ENCODE peak calls at places on chromosome 7, in eight cellular contexts. One of them, this sample, is unnamed.
A peak's percentile ranks its signal among the peaks of the same experiment; 100 is the strongest.

GRCh38 chr7:28750981-28751380 is 207.1 kb downstream of the TRIL start:
- DNase-seq in stimulated activated naive CD4-positive, alpha-beta T cell: no peak
- DNase-seq in gastrocnemius medialis: no peak
- DNase-seq in iris pigment epithelial cell: no peak
- DNase-seq in aorta: no peak
- DNase-seq in nephron progenitor cell: no peak
- DNase-seq in stimulated activated CD4-positive, alpha-beta T cell treated with anti-CD3 and anti-CD28 coated beads, Interleukin-1b, Interleukin-23, amount 100 ng/mL, for 24 hours: no peak
- DNase-seq in germinal center: no peak
- DNase-seq in this sample: no peak

GRCh38 chr7:37230221-37230620 is 218.4 kb downstream of the ELMO1 start:
- DNase-seq in aorta: no peak
- DNase-seq in gastrocnemius medialis: peak; percentile 84
- DNase-seq in iris pigment epithelial cell: no peak
- DNase-seq in germinal center: no peak
- DNase-seq in stimulated activated naive CD4-positive, alpha-beta T cell: no peak
- DNase-seq in nephron progenitor cell: no peak
- DNase-seq in stimulated activated CD4-positive, alpha-beta T cell treated with anti-CD3 and anti-CD28 coated beads, Interleukin-1b, Interleukin-23, amount 100 ng/mL, for 24 hours: no peak
- DNase-seq in this sample: peak; percentile 58

GRCh38 chr7:3436746-3437145 is 135.7 kb downstream of the SDK1 start:
- DNase-seq in iris pigment epithelial cell: peak; percentile 81
- DNase-seq in stimulated activated CD4-positive, alpha-beta T cell treated with anti-CD3 and anti-CD28 coated beads, Interleukin-1b, Interleukin-23, amount 100 ng/mL, for 24 hours: no peak
- DNase-seq in gastrocnemius medialis: no peak
- DNase-seq in nephron progenitor cell: no peak
- DNase-seq in stimulated activated naive CD4-positive, alpha-beta T cell: no peak
- DNase-seq in aorta: no peak
- DNase-seq in germinal center: no peak
- DNase-seq in this sample: no peak

GRCh38 chr7:5638994-5639393 is 142.5 kb downstream of the RNF216 start:
- DNase-seq in aorta: no peak
- DNase-seq in stimulated activated naive CD4-positive, alpha-beta T cell: no peak
- DNase-seq in gastrocnemius medialis: no peak
- DNase-seq in nephron progenitor cell: no peak
- DNase-seq in germinal center: no peak
- DNase-seq in stimulated activated CD4-positive, alpha-beta T cell treated with anti-CD3 and anti-CD28 coated beads, Interleukin-1b, Interleukin-23, amount 100 ng/mL, for 24 hours: no peak
- DNase-seq in iris pigment epithelial cell: no peak
- DNase-seq in this sample: no peak

GRCh38 chr7:41333506-41333905 is 369.4 kb downstream of the INHBA start:
- DNase-seq in iris pigment epithelial cell: peak; percentile 82
- DNase-seq in stimulated activated naive CD4-positive, alpha-beta T cell: no peak
- DNase-seq in gastrocnemius medialis: no peak
- DNase-seq in germinal center: no peak
- DNase-seq in nephron progenitor cell: no peak
- DNase-seq in aorta: no peak
- DNase-seq in stimulated activated CD4-positive, alpha-beta T cell treated with anti-CD3 and anti-CD28 coated beads, Interleukin-1b, Interleukin-23, amount 100 ng/mL, for 24 hours: no peak
- DNase-seq in this sample: no peak

GRCh38 chr7:104272767-104273384 is 55.5 kb upstream of the LHFPL3 start:
- DNase-seq in stimulated activated naive CD4-positive, alpha-beta T cell: no peak
- DNase-seq in nephron progenitor cell: no peak
- DNase-seq in stimulated activated CD4-positive, alpha-beta T cell treated with anti-CD3 and anti-CD28 coated beads, Interleukin-1b, Interleukin-23, amount 100 ng/mL, for 24 hours: no peak
- DNase-seq in iris pigment epithelial cell: peak; percentile 62
- DNase-seq in aorta: no peak
- DNase-seq in gastrocnemius medialis: no peak
- DNase-seq in germinal center: peak; percentile 15
- DNase-seq in this sample: no peak

GRCh38 chr7:12756841-12757240 is 69.4 kb downstream of the ARL4A start:
- DNase-seq in gastrocnemius medialis: no peak
- DNase-seq in stimulated activated CD4-positive, alpha-beta T cell treated with anti-CD3 and anti-CD28 coated beads, Interleukin-1b, Interleukin-23, amount 100 ng/mL, for 24 hours: no peak
- DNase-seq in nephron progenitor cell: no peak
- DNase-seq in iris pigment epithelial cell: no peak
- DNase-seq in germinal center: no peak
- DNase-seq in aorta: no peak
- DNase-seq in stimulated activated naive CD4-positive, alpha-beta T cell: no peak
- DNase-seq in this sample: no peak

GRCh38 chr7:97771576-97771975 is 39.7 kb downstream of the TAC1 start:
- DNase-seq in germinal center: no peak
- DNase-seq in stimulated activated CD4-positive, alpha-beta T cell treated with anti-CD3 and anti-CD28 coated beads, Interleukin-1b, Interleukin-23, amount 100 ng/mL, for 24 hours: no peak
- DNase-seq in gastrocnemius medialis: no peak
- DNase-seq in iris pigment epithelial cell: no peak
- DNase-seq in nephron progenitor cell: no peak
- DNase-seq in aorta: no peak
- DNase-seq in stimulated activated naive CD4-positive, alpha-beta T cell: no peak
- DNase-seq in this sample: no peak

GRCh38 chr7:155962968-155963300 is 150.7 kb upstream of the SHH start:
- DNase-seq in stimulated activated naive CD4-positive, alpha-beta T cell: no peak
- DNase-seq in aorta: no peak
- DNase-seq in nephron progenitor cell: no peak
- DNase-seq in stimulated activated CD4-positive, alpha-beta T cell treated with anti-CD3 and anti-CD28 coated beads, Interleukin-1b, Interleukin-23, amount 100 ng/mL, for 24 hours: no peak
- DNase-seq in germinal center: no peak
- DNase-seq in iris pigment epithelial cell: no peak
- DNase-seq in gastrocnemius medialis: no peak
- DNase-seq in this sample: no peak

GRCh38 chr7:111173990-111174389 is 83.1 kb downstream of the LRRN3 start:
- DNase-seq in stimulated activated naive CD4-positive, alpha-beta T cell: no peak
- DNase-seq in nephron progenitor cell: no peak
- DNase-seq in gastrocnemius medialis: no peak
- DNase-seq in iris pigment epithelial cell: no peak
- DNase-seq in germinal center: no peak
- DNase-seq in stimulated activated CD4-positive, alpha-beta T cell treated with anti-CD3 and anti-CD28 coated beads, Interleukin-1b, Interleukin-23, amount 100 ng/mL, for 24 hours: no peak
- DNase-seq in aorta: no peak
- DNase-seq in this sample: no peak

GRCh38 chr7:134905375-134905774 is 80.9 kb upstream of the AGBL3 start:
- DNase-seq in iris pigment epithelial cell: peak; percentile 95
- DNase-seq in gastrocnemius medialis: peak; percentile 58
- DNase-seq in stimulated activated CD4-positive, alpha-beta T cell treated with anti-CD3 and anti-CD28 coated beads, Interleukin-1b, Interleukin-23, amount 100 ng/mL, for 24 hours: no peak
- DNase-seq in stimulated activated naive CD4-positive, alpha-beta T cell: no peak
- DNase-seq in nephron progenitor cell: no peak
- DNase-seq in germinal center: no peak
- DNase-seq in aorta: peak; percentile 76
- DNase-seq in this sample: no peak

GRCh38 chr7:47441796-47442744 is 139.8 kb downstream of the TNS3 start:
- DNase-seq in aorta: peak; percentile 28
- DNase-seq in iris pigment epithelial cell: peak; percentile 78
- DNase-seq in stimulated activated CD4-positive, alpha-beta T cell treated with anti-CD3 and anti-CD28 coated beads, Interleukin-1b, Interleukin-23, amount 100 ng/mL, for 24 hours: no peak
- DNase-seq in stimulated activated naive CD4-positive, alpha-beta T cell: no peak
- DNase-seq in germinal center: no peak
- DNase-seq in nephron progenitor cell: no peak
- DNase-seq in gastrocnemius medialis: no peak
- DNase-seq in this sample: no peak

GRCh38 chr7:138964838-138965436 is 16.3 kb downstream of the KIAA1549 start:
- DNase-seq in nephron progenitor cell: no peak
- DNase-seq in germinal center: no peak
- DNase-seq in gastrocnemius medialis: no peak
- DNase-seq in iris pigment epithelial cell: no peak
- DNase-seq in stimulated activated naive CD4-positive, alpha-beta T cell: no peak
- DNase-seq in aorta: no peak
- DNase-seq in stimulated activated CD4-positive, alpha-beta T cell treated with anti-CD3 and anti-CD28 coated beads, Interleukin-1b, Interleukin-23, amount 100 ng/mL, for 24 hours: no peak
- DNase-seq in this sample: no peak

GRCh38 chr7:36036590-36036989 is 116.5 kb upstream of the EEPD1 start:
- DNase-seq in stimulated activated naive CD4-positive, alpha-beta T cell: no peak
- DNase-seq in iris pigment epithelial cell: peak; percentile 22
- DNase-seq in stimulated activated CD4-positive, alpha-beta T cell treated with anti-CD3 and anti-CD28 coated beads, Interleukin-1b, Interleukin-23, amount 100 ng/mL, for 24 hours: no peak
- DNase-seq in gastrocnemius medialis: no peak
- DNase-seq in nephron progenitor cell: no peak
- DNase-seq in aorta: no peak
- DNase-seq in germinal center: no peak
- DNase-seq in this sample: peak; percentile 54

GRCh38 chr7:129707910-129708490 is 96.5 kb downstream of the NRF1 start:
- DNase-seq in stimulated activated naive CD4-positive, alpha-beta T cell: no peak
- DNase-seq in germinal center: no peak
- DNase-seq in stimulated activated CD4-positive, alpha-beta T cell treated with anti-CD3 and anti-CD28 coated beads, Interleukin-1b, Interleukin-23, amount 100 ng/mL, for 24 hours: no peak
- DNase-seq in gastrocnemius medialis: no peak
- DNase-seq in nephron progenitor cell: no peak
- DNase-seq in iris pigment epithelial cell: no peak
- DNase-seq in aorta: no peak
- DNase-seq in this sample: no peak

GRCh38 chr7:151313857-151314256 is 27.8 kb upstream of the NUB1 start:
- DNase-seq in nephron progenitor cell: no peak
- DNase-seq in germinal center: no peak
- DNase-seq in gastrocnemius medialis: peak; percentile 57
- DNase-seq in stimulated activated CD4-positive, alpha-beta T cell treated with anti-CD3 and anti-CD28 coated beads, Interleukin-1b, Interleukin-23, amount 100 ng/mL, for 24 hours: no peak
- DNase-seq in aorta: peak; percentile 92
- DNase-seq in stimulated activated naive CD4-positive, alpha-beta T cell: no peak
- DNase-seq in iris pigment epithelial cell: peak; percentile 15
- DNase-seq in this sample: peak; percentile 77

GRCh38 chr7:37476881-37477280 is 28.2 kb upstream of the ELMO1 start:
- DNase-seq in gastrocnemius medialis: no peak
- DNase-seq in stimulated activated CD4-positive, alpha-beta T cell treated with anti-CD3 and anti-CD28 coated beads, Interleukin-1b, Interleukin-23, amount 100 ng/mL, for 24 hours: no peak
- DNase-seq in stimulated activated naive CD4-positive, alpha-beta T cell: no peak
- DNase-seq in aorta: no peak
- DNase-seq in germinal center: no peak
- DNase-seq in iris pigment epithelial cell: no peak
- DNase-seq in nephron progenitor cell: no peak
- DNase-seq in this sample: no peak

GRCh38 chr7:115078386-115078785 is 156.5 kb downstream of the MDFIC start:
- DNase-seq in stimulated activated CD4-positive, alpha-beta T cell treated with anti-CD3 and anti-CD28 coated beads, Interleukin-1b, Interleukin-23, amount 100 ng/mL, for 24 hours: no peak
- DNase-seq in nephron progenitor cell: no peak
- DNase-seq in gastrocnemius medialis: no peak
- DNase-seq in germinal center: no peak
- DNase-seq in stimulated activated naive CD4-positive, alpha-beta T cell: no peak
- DNase-seq in aorta: no peak
- DNase-seq in iris pigment epithelial cell: no peak
- DNase-seq in this sample: no peak

GRCh38 chr7:960269-960871 is 5.9 kb upstream of the ADAP1 start:
- DNase-seq in gastrocnemius medialis: no peak
- DNase-seq in stimulated activated naive CD4-positive, alpha-beta T cell: no peak
- DNase-seq in aorta: peak; percentile 73
- DNase-seq in nephron progenitor cell: no peak
- DNase-seq in iris pigment epithelial cell: no peak
- DNase-seq in germinal center: no peak
- DNase-seq in stimulated activated CD4-positive, alpha-beta T cell treated with anti-CD3 and anti-CD28 coated beads, Interleukin-1b, Interleukin-23, amount 100 ng/mL, for 24 hours: no peak
- DNase-seq in this sample: peak; percentile 40

GRCh38 chr7:19957664-19958063 is 184.2 kb upstream of the TMEM196 start:
- DNase-seq in germinal center: no peak
- DNase-seq in stimulated activated naive CD4-positive, alpha-beta T cell: no peak
- DNase-seq in nephron progenitor cell: no peak
- DNase-seq in stimulated activated CD4-positive, alpha-beta T cell treated with anti-CD3 and anti-CD28 coated beads, Interleukin-1b, Interleukin-23, amount 100 ng/mL, for 24 hours: no peak
- DNase-seq in iris pigment epithelial cell: peak; percentile 67
- DNase-seq in gastrocnemius medialis: no peak
- DNase-seq in aorta: no peak
- DNase-seq in this sample: no peak

GRCh38 chr7:80488406-80488805 is 23.5 kb downstream of the GNAT3 start:
- DNase-seq in stimulated activated CD4-positive, alpha-beta T cell treated with anti-CD3 and anti-CD28 coated beads, Interleukin-1b, Interleukin-23, amount 100 ng/mL, for 24 hours: no peak
- DNase-seq in gastrocnemius medialis: no peak
- DNase-seq in aorta: no peak
- DNase-seq in iris pigment epithelial cell: peak; percentile 54
- DNase-seq in germinal center: no peak
- DNase-seq in stimulated activated naive CD4-positive, alpha-beta T cell: no peak
- DNase-seq in nephron progenitor cell: no peak
- DNase-seq in this sample: no peak

GRCh38 chr7:150430465-150431085 is 19.9 kb upstream of the GIMAP8 start:
- DNase-seq in gastrocnemius medialis: no peak
- DNase-seq in germinal center: no peak
- DNase-seq in iris pigment epithelial cell: no peak
- DNase-seq in aorta: no peak
- DNase-seq in nephron progenitor cell: no peak
- DNase-seq in stimulated activated naive CD4-positive, alpha-beta T cell: no peak
- DNase-seq in stimulated activated CD4-positive, alpha-beta T cell treated with anti-CD3 and anti-CD28 coated beads, Interleukin-1b, Interleukin-23, amount 100 ng/mL, for 24 hours: no peak
- DNase-seq in this sample: no peak

GRCh38 chr7:50660040-50660829 is 95.0 kb upstream of the DDC start:
- DNase-seq in gastrocnemius medialis: no peak
- DNase-seq in stimulated activated CD4-positive, alpha-beta T cell treated with anti-CD3 and anti-CD28 coated beads, Interleukin-1b, Interleukin-23, amount 100 ng/mL, for 24 hours: no peak
- DNase-seq in aorta: peak; percentile 77
- DNase-seq in stimulated activated naive CD4-positive, alpha-beta T cell: peak; percentile 32
- DNase-seq in nephron progenitor cell: no peak
- DNase-seq in germinal center: peak; percentile 41
- DNase-seq in iris pigment epithelial cell: no peak
- DNase-seq in this sample: peak; percentile 65

GRCh38 chr7:113267885-113268284 is 149.5 kb upstream of the SMIM30 start:
- DNase-seq in nephron progenitor cell: no peak
- DNase-seq in stimulated activated CD4-positive, alpha-beta T cell treated with anti-CD3 and anti-CD28 coated beads, Interleukin-1b, Interleukin-23, amount 100 ng/mL, for 24 hours: no peak
- DNase-seq in aorta: no peak
- DNase-seq in germinal center: no peak
- DNase-seq in iris pigment epithelial cell: peak; percentile 91
- DNase-seq in gastrocnemius medialis: no peak
- DNase-seq in stimulated activated naive CD4-positive, alpha-beta T cell: no peak
- DNase-seq in this sample: no peak

GRCh38 chr7:1246871-1247526 is 14.3 kb downstream of the UNCX start:
- DNase-seq in iris pigment epithelial cell: no peak
- DNase-seq in stimulated activated naive CD4-positive, alpha-beta T cell: no peak
- DNase-seq in nephron progenitor cell: no peak
- DNase-seq in gastrocnemius medialis: no peak
- DNase-seq in germinal center: no peak
- DNase-seq in stimulated activated CD4-positive, alpha-beta T cell treated with anti-CD3 and anti-CD28 coated beads, Interleukin-1b, Interleukin-23, amount 100 ng/mL, for 24 hours: no peak
- DNase-seq in aorta: no peak
- DNase-seq in this sample: no peak

GRCh38 chr7:98562336-98563182 is 54.5 kb upstream of the NPTX2 start:
- DNase-seq in stimulated activated naive CD4-positive, alpha-beta T cell: no peak
- DNase-seq in aorta: no peak
- DNase-seq in gastrocnemius medialis: no peak
- DNase-seq in germinal center: no peak
- DNase-seq in stimulated activated CD4-positive, alpha-beta T cell treated with anti-CD3 and anti-CD28 coated beads, Interleukin-1b, Interleukin-23, amount 100 ng/mL, for 24 hours: no peak
- DNase-seq in nephron progenitor cell: no peak
- DNase-seq in iris pigment epithelial cell: no peak
- DNase-seq in this sample: no peak

GRCh38 chr7:46932266-46932655 is 649.6 kb downstream of the TNS3 start:
- DNase-seq in germinal center: no peak
- DNase-seq in stimulated activated naive CD4-positive, alpha-beta T cell: no peak
- DNase-seq in aorta: no peak
- DNase-seq in gastrocnemius medialis: no peak
- DNase-seq in iris pigment epithelial cell: no peak
- DNase-seq in nephron progenitor cell: no peak
- DNase-seq in stimulated activated CD4-positive, alpha-beta T cell treated with anti-CD3 and anti-CD28 coated beads, Interleukin-1b, Interleukin-23, amount 100 ng/mL, for 24 hours: no peak
- DNase-seq in this sample: no peak

GRCh38 chr7:112254166-112254565 is 47.7 kb downstream of the ZNF277 start:
- DNase-seq in germinal center: no peak
- DNase-seq in stimulated activated CD4-positive, alpha-beta T cell treated with anti-CD3 and anti-CD28 coated beads, Interleukin-1b, Interleukin-23, amount 100 ng/mL, for 24 hours: no peak
- DNase-seq in gastrocnemius medialis: no peak
- DNase-seq in nephron progenitor cell: no peak
- DNase-seq in iris pigment epithelial cell: no peak
- DNase-seq in stimulated activated naive CD4-positive, alpha-beta T cell: no peak
- DNase-seq in aorta: no peak
- DNase-seq in this sample: no peak

GRCh38 chr7:17506090-17506489 is 207.6 kb downstream of the AHR start:
- DNase-seq in gastrocnemius medialis: no peak
- DNase-seq in germinal center: peak; percentile 50
- DNase-seq in stimulated activated naive CD4-positive, alpha-beta T cell: no peak
- DNase-seq in aorta: no peak
- DNase-seq in iris pigment epithelial cell: peak; percentile 78
- DNase-seq in stimulated activated CD4-positive, alpha-beta T cell treated with anti-CD3 and anti-CD28 coated beads, Interleukin-1b, Interleukin-23, amount 100 ng/mL, for 24 hours: no peak
- DNase-seq in nephron progenitor cell: no peak
- DNase-seq in this sample: no peak

GRCh38 chr7:51455086-51455485 is 138.5 kb upstream of the COBL start:
- DNase-seq in stimulated activated naive CD4-positive, alpha-beta T cell: no peak
- DNase-seq in germinal center: no peak
- DNase-seq in aorta: no peak
- DNase-seq in stimulated activated CD4-positive, alpha-beta T cell treated with anti-CD3 and anti-CD28 coated beads, Interleukin-1b, Interleukin-23, amount 100 ng/mL, for 24 hours: no peak
- DNase-seq in nephron progenitor cell: no peak
- DNase-seq in gastrocnemius medialis: no peak
- DNase-seq in iris pigment epithelial cell: no peak
- DNase-seq in this sample: no peak